ENCODE peak calls at places on chromosomes 13 and 19, in ten cellular contexts. One of them, this sample, is unnamed.

GRCh38 chr13:97423300-97424045 is 10.5 kb upstream of the RAP2A start:
- ATAC-seq in pancreas: peak; percentile 75
- ATAC-seq in psoas muscle: peak; percentile 34
- ATAC-seq in GM12878: no peak
- ATAC-seq in natural killer cell: no peak
- ATAC-seq in lower lobe of right lung: no peak
- ATAC-seq in IMR-90: no peak
- ATAC-seq in upper lobe of right lung: no peak
- ATAC-seq in GM23338: no peak
- ATAC-seq in K562: no peak
- ATAC-seq in this sample: no peak

GRCh38 chr19:19067276-19068072 is 3.7 kb downstream of the SLC25A42 start:
- ATAC-seq in pancreas: no peak
- ATAC-seq in psoas muscle: peak; percentile 43
- ATAC-seq in GM12878: no peak
- ATAC-seq in natural killer cell: no peak
- ATAC-seq in lower lobe of right lung: no peak
- ATAC-seq in IMR-90: no peak
- ATAC-seq in upper lobe of right lung: no peak
- ATAC-seq in GM23338: no peak
- ATAC-seq in K562: no peak
- ATAC-seq in this sample: no peak

GRCh38 chr19:1237754-1238372 is at the start of gene CBARP:
- ATAC-seq in pancreas: no peak
- ATAC-seq in psoas muscle: no peak
- ATAC-seq in GM12878: no peak
- ATAC-seq in natural killer cell: no peak
- ATAC-seq in lower lobe of right lung: no peak
- ATAC-seq in IMR-90: peak; percentile 12
- ATAC-seq in upper lobe of right lung: no peak
- ATAC-seq in GM23338: peak; percentile 7
- ATAC-seq in K562: peak; percentile 1
- ATAC-seq in this sample: peak; percentile 11

GRCh38 chr13:86841264-86841663 is 829.9 kb upstream of the SLITRK5 start:
- ATAC-seq in pancreas: no peak
- ATAC-seq in psoas muscle: no peak
- ATAC-seq in GM12878: no peak
- ATAC-seq in natural killer cell: no peak
- ATAC-seq in lower lobe of right lung: no peak
- ATAC-seq in IMR-90: no peak
- ATAC-seq in upper lobe of right lung: no peak
- ATAC-seq in GM23338: no peak
- ATAC-seq in K562: no peak
- ATAC-seq in this sample: no peak

GRCh38 chr13:78022164-78022877 is 103.7 kb upstream of the EDNRB start:
- ATAC-seq in pancreas: no peak
- ATAC-seq in psoas muscle: no peak
- ATAC-seq in GM12878: peak; percentile 100
- ATAC-seq in natural killer cell: peak; percentile 98
- ATAC-seq in lower lobe of right lung: peak; percentile 77
- ATAC-seq in IMR-90: peak; percentile 71
- ATAC-seq in upper lobe of right lung: peak; percentile 92
- ATAC-seq in GM23338: no peak
- ATAC-seq in K562: no peak
- ATAC-seq in this sample: no peak

GRCh38 chr13:113448545-113448884 is 4.8 kb downstream of the ADPRHL1 start:
- ATAC-seq in pancreas: peak; percentile 77
- ATAC-seq in psoas muscle: peak; percentile 17
- ATAC-seq in GM12878: no peak
- ATAC-seq in natural killer cell: no peak
- ATAC-seq in lower lobe of right lung: peak; percentile 75
- ATAC-seq in IMR-90: no peak
- ATAC-seq in upper lobe of right lung: peak; percentile 45
- ATAC-seq in GM23338: no peak
- ATAC-seq in K562: peak; percentile 48
- ATAC-seq in this sample: peak; percentile 15

GRCh38 chr13:51435002-51435578 is 17.7 kb downstream of the INTS6 start:
- ATAC-seq in pancreas: peak; percentile 69
- ATAC-seq in psoas muscle: no peak
- ATAC-seq in GM12878: peak; percentile 67
- ATAC-seq in natural killer cell: peak; percentile 70
- ATAC-seq in lower lobe of right lung: no peak
- ATAC-seq in IMR-90: peak; percentile 54
- ATAC-seq in upper lobe of right lung: no peak
- ATAC-seq in GM23338: no peak
- ATAC-seq in K562: no peak
- ATAC-seq in this sample: no peak

GRCh38 chr19:1970806-1971502 is 30.0 kb downstream of the CSNK1G2 start:
- ATAC-seq in pancreas: no peak
- ATAC-seq in psoas muscle: no peak
- ATAC-seq in GM12878: no peak
- ATAC-seq in natural killer cell: no peak
- ATAC-seq in lower lobe of right lung: no peak
- ATAC-seq in IMR-90: no peak
- ATAC-seq in upper lobe of right lung: no peak
- ATAC-seq in GM23338: no peak
- ATAC-seq in K562: no peak
- ATAC-seq in this sample: no peak

GRCh38 chr19:48661746-48662145 is 11.1 kb downstream of the NTN5 start:
- ATAC-seq in pancreas: no peak
- ATAC-seq in psoas muscle: no peak
- ATAC-seq in GM12878: no peak
- ATAC-seq in natural killer cell: no peak
- ATAC-seq in lower lobe of right lung: no peak
- ATAC-seq in IMR-90: no peak
- ATAC-seq in upper lobe of right lung: no peak
- ATAC-seq in GM23338: no peak
- ATAC-seq in K562: no peak
- ATAC-seq in this sample: no peak

GRCh38 chr13:109699628-109700071 is 86.7 kb downstream of the IRS2 start:
- ATAC-seq in pancreas: no peak
- ATAC-seq in psoas muscle: no peak
- ATAC-seq in GM12878: no peak
- ATAC-seq in natural killer cell: no peak
- ATAC-seq in lower lobe of right lung: no peak
- ATAC-seq in IMR-90: no peak
- ATAC-seq in upper lobe of right lung: no peak
- ATAC-seq in GM23338: peak; percentile 87
- ATAC-seq in K562: peak; percentile 66
- ATAC-seq in this sample: no peak

GRCh38 chr19:29666634-29667389 is 1.6 kb downstream of the PLEKHF1 start:
- ATAC-seq in pancreas: no peak
- ATAC-seq in psoas muscle: no peak
- ATAC-seq in GM12878: no peak
- ATAC-seq in natural killer cell: no peak
- ATAC-seq in lower lobe of right lung: peak; percentile 9
- ATAC-seq in IMR-90: peak; percentile 47
- ATAC-seq in upper lobe of right lung: no peak
- ATAC-seq in GM23338: peak; percentile 38
- ATAC-seq in K562: peak; percentile 4
- ATAC-seq in this sample: peak; percentile 46

GRCh38 chr13:49439609-49440008 is 4.3 kb downstream of the CAB39L start:
- ATAC-seq in pancreas: no peak
- ATAC-seq in psoas muscle: no peak
- ATAC-seq in GM12878: no peak
- ATAC-seq in natural killer cell: no peak
- ATAC-seq in lower lobe of right lung: no peak
- ATAC-seq in IMR-90: no peak
- ATAC-seq in upper lobe of right lung: no peak
- ATAC-seq in GM23338: no peak
- ATAC-seq in K562: no peak
- ATAC-seq in this sample: no peak

GRCh38 chr13:92591117-92591516 is 635.5 kb upstream of the GPC6 start:
- ATAC-seq in pancreas: no peak
- ATAC-seq in psoas muscle: no peak
- ATAC-seq in GM12878: no peak
- ATAC-seq in natural killer cell: no peak
- ATAC-seq in lower lobe of right lung: no peak
- ATAC-seq in IMR-90: no peak
- ATAC-seq in upper lobe of right lung: no peak
- ATAC-seq in GM23338: no peak
- ATAC-seq in K562: no peak
- ATAC-seq in this sample: no peak

GRCh38 chr19:5107432-5108122 is 138.7 kb downstream of the KDM4B start:
- ATAC-seq in pancreas: no peak
- ATAC-seq in psoas muscle: no peak
- ATAC-seq in GM12878: no peak
- ATAC-seq in natural killer cell: no peak
- ATAC-seq in lower lobe of right lung: no peak
- ATAC-seq in IMR-90: no peak
- ATAC-seq in upper lobe of right lung: no peak
- ATAC-seq in GM23338: no peak
- ATAC-seq in K562: no peak
- ATAC-seq in this sample: no peak

GRCh38 chr13:101523732-101524131 is 71.3 kb downstream of the ITGBL1 start:
- ATAC-seq in pancreas: no peak
- ATAC-seq in psoas muscle: peak; percentile 57
- ATAC-seq in GM12878: peak; percentile 62
- ATAC-seq in natural killer cell: no peak
- ATAC-seq in lower lobe of right lung: no peak
- ATAC-seq in IMR-90: peak; percentile 51
- ATAC-seq in upper lobe of right lung: no peak
- ATAC-seq in GM23338: no peak
- ATAC-seq in K562: no peak
- ATAC-seq in this sample: peak; percentile 79

GRCh38 chr19:1700733-1701663 is 48.6 kb upstream of the TCF3 start:
- ATAC-seq in pancreas: no peak
- ATAC-seq in psoas muscle: no peak
- ATAC-seq in GM12878: no peak
- ATAC-seq in natural killer cell: no peak
- ATAC-seq in lower lobe of right lung: no peak
- ATAC-seq in IMR-90: no peak
- ATAC-seq in upper lobe of right lung: no peak
- ATAC-seq in GM23338: peak; percentile 31
- ATAC-seq in K562: no peak
- ATAC-seq in this sample: no peak

GRCh38 chr13:22103046-22103445 is 432.2 kb downstream of the FGF9 start:
- ATAC-seq in pancreas: no peak
- ATAC-seq in psoas muscle: no peak
- ATAC-seq in GM12878: peak; percentile 38
- ATAC-seq in natural killer cell: no peak
- ATAC-seq in lower lobe of right lung: no peak
- ATAC-seq in IMR-90: no peak
- ATAC-seq in upper lobe of right lung: no peak
- ATAC-seq in GM23338: peak; percentile 74
- ATAC-seq in K562: no peak
- ATAC-seq in this sample: no peak
- TF ChIP-seq CTCF in pancreas: no peak
- TF ChIP-seq CTCF in psoas muscle: no peak
- TF ChIP-seq CTCF in GM12878: peak; percentile 11
- TF ChIP-seq CTCF in natural killer cell: no peak
- TF ChIP-seq CTCF in lower lobe of right lung: no peak
- TF ChIP-seq CTCF in IMR-90: no peak
- TF ChIP-seq CTCF in upper lobe of right lung: no peak
- TF ChIP-seq CTCF in GM23338: peak; percentile 38
- TF ChIP-seq CTCF in K562: peak; percentile 24
- TF ChIP-seq CTCF in this sample: no peak

GRCh38 chr19:32322541-32322940 is 22.9 kb upstream of the ZNF507 start:
- ATAC-seq in pancreas: peak; percentile 53
- ATAC-seq in psoas muscle: no peak
- ATAC-seq in GM12878: no peak
- ATAC-seq in natural killer cell: no peak
- ATAC-seq in lower lobe of right lung: no peak
- ATAC-seq in IMR-90: no peak
- ATAC-seq in upper lobe of right lung: no peak
- ATAC-seq in GM23338: no peak
- ATAC-seq in K562: no peak
- ATAC-seq in this sample: no peak

GRCh38 chr19:32318884-32319520 is 26.4 kb upstream of the ZNF507 start:
- ATAC-seq in pancreas: peak; percentile 63
- ATAC-seq in psoas muscle: no peak
- ATAC-seq in GM12878: peak; percentile 31
- ATAC-seq in natural killer cell: peak; percentile 36
- ATAC-seq in lower lobe of right lung: peak; percentile 19
- ATAC-seq in IMR-90: peak; percentile 49
- ATAC-seq in upper lobe of right lung: peak; percentile 73
- ATAC-seq in GM23338: peak; percentile 89
- ATAC-seq in K562: peak; percentile 90
- ATAC-seq in this sample: no peak

GRCh38 chr19:32330149-32330548 is 15.3 kb upstream of the ZNF507 start:
- ATAC-seq in pancreas: no peak
- ATAC-seq in psoas muscle: no peak
- ATAC-seq in GM12878: no peak
- ATAC-seq in natural killer cell: no peak
- ATAC-seq in lower lobe of right lung: no peak
- ATAC-seq in IMR-90: no peak
- ATAC-seq in upper lobe of right lung: no peak
- ATAC-seq in GM23338: no peak
- ATAC-seq in K562: no peak
- ATAC-seq in this sample: no peak

GRCh38 chr19:32324631-32325215 is 20.7 kb upstream of the ZNF507 start:
- ATAC-seq in pancreas: no peak
- ATAC-seq in psoas muscle: no peak
- ATAC-seq in GM12878: no peak
- ATAC-seq in natural killer cell: no peak
- ATAC-seq in lower lobe of right lung: no peak
- ATAC-seq in IMR-90: peak; percentile 42
- ATAC-seq in upper lobe of right lung: no peak
- ATAC-seq in GM23338: no peak
- ATAC-seq in K562: no peak
- ATAC-seq in this sample: no peak
- TF ChIP-seq CTCF in pancreas: no peak
- TF ChIP-seq CTCF in psoas muscle: no peak
- TF ChIP-seq CTCF in GM12878: no peak
- TF ChIP-seq CTCF in natural killer cell: no peak
- TF ChIP-seq CTCF in lower lobe of right lung: no peak
- TF ChIP-seq CTCF in IMR-90: peak; percentile 20
- TF ChIP-seq CTCF in upper lobe of right lung: no peak
- TF ChIP-seq CTCF in GM23338: peak; percentile 37
- TF ChIP-seq CTCF in K562: no peak
- TF ChIP-seq CTCF in this sample: no peak

DNA sequence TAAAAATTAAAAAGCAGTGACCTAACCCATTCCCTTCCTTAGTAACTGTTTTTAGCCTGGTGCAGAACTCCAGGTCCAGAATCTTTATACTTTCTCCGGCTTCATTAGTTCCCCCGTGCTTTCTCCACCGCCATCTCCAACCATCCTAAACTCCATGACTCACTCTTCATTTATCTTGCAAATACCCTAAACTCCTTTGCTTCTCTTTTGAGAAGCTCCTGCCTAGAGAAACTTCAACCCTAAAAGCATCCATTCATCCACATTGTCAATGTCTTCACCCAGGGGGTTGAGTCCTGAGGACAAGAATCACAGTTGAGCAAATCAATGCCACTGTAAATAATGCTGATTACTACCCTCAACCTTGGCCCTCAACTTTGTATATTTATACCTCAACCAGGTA is 17.1 kb upstream of the GARRE1 start:
- ATAC-seq in pancreas: no peak
- ATAC-seq in psoas muscle: no peak
- ATAC-seq in GM12878: no peak
- ATAC-seq in natural killer cell: no peak
- ATAC-seq in lower lobe of right lung: no peak
- ATAC-seq in IMR-90: no peak
- ATAC-seq in upper lobe of right lung: no peak
- ATAC-seq in GM23338: peak; percentile 20
- ATAC-seq in K562: no peak
- ATAC-seq in this sample: no peak
- TF ChIP-seq CTCF in pancreas: no peak
- TF ChIP-seq CTCF in psoas muscle: no peak
- TF ChIP-seq CTCF in GM12878: no peak
- TF ChIP-seq CTCF in natural killer cell: no peak
- TF ChIP-seq CTCF in lower lobe of right lung: no peak
- TF ChIP-seq CTCF in IMR-90: no peak
- TF ChIP-seq CTCF in upper lobe of right lung: no peak
- TF ChIP-seq CTCF in GM23338: no peak
- TF ChIP-seq CTCF in K562: no peak
- TF ChIP-seq CTCF in this sample: no peak

GRCh38 chr13:24275041-24275440 is 34.3 kb upstream of the C1QTNF9 start:
- ATAC-seq in pancreas: no peak
- ATAC-seq in psoas muscle: no peak
- ATAC-seq in GM12878: no peak
- ATAC-seq in natural killer cell: no peak
- ATAC-seq in lower lobe of right lung: no peak
- ATAC-seq in IMR-90: no peak
- ATAC-seq in upper lobe of right lung: no peak
- ATAC-seq in GM23338: no peak
- ATAC-seq in K562: no peak
- ATAC-seq in this sample: no peak
- TF ChIP-seq CTCF in pancreas: no peak
- TF ChIP-seq CTCF in psoas muscle: no peak
- TF ChIP-seq CTCF in GM12878: no peak
- TF ChIP-seq CTCF in natural killer cell: no peak
- TF ChIP-seq CTCF in lower lobe of right lung: no peak
- TF ChIP-seq CTCF in IMR-90: no peak
- TF ChIP-seq CTCF in upper lobe of right lung: no peak
- TF ChIP-seq CTCF in GM23338: no peak
- TF ChIP-seq CTCF in K562: no peak
- TF ChIP-seq CTCF in this sample: no peak

This sample was measured in gastroesophageal sphincter.